ENCODE peak calls at places on chromosome 21, in six cellular contexts. One of them, this sample, is unnamed.
A peak's percentile ranks its signal among the peaks of the same experiment; 100 is the strongest.

GRCh38 chr21:38712076-38712475 is 93.7 kb upstream of the ETS2 start:
- DNase-seq in GM03348: peak; percentile 66
- DNase-seq in lower lobe of right lung: no peak
- DNase-seq in posterior cingulate gyrus: no peak
- DNase-seq in D341Med: peak; percentile 53
- DNase-seq in activated CD4-positive, CD25-positive, alpha-beta regulatory T cell treated with anti-CD3 and anti-CD28 coated beads, Interleukin-2, amount 50 U/mL, for 72 hours: no peak
- DNase-seq in this sample: no peak

GRCh38 chr21:35437941-35438340 is 388.8 kb upstream of the RUNX1 start:
- DNase-seq in activated CD4-positive, CD25-positive, alpha-beta regulatory T cell treated with anti-CD3 and anti-CD28 coated beads, Interleukin-2, amount 50 U/mL, for 72 hours: no peak
- DNase-seq in lower lobe of right lung: no peak
- DNase-seq in posterior cingulate gyrus: no peak
- DNase-seq in D341Med: no peak
- DNase-seq in GM03348: no peak
- DNase-seq in this sample: no peak

GRCh38 chr21:45982256-45982757 is 737 bp downstream of the COL6A1 start:
- DNase-seq in GM03348: peak; percentile 39
- DNase-seq in D341Med: no peak
- DNase-seq in activated CD4-positive, CD25-positive, alpha-beta regulatory T cell treated with anti-CD3 and anti-CD28 coated beads, Interleukin-2, amount 50 U/mL, for 72 hours: peak; percentile 30
- DNase-seq in lower lobe of right lung: peak; percentile 42
- DNase-seq in posterior cingulate gyrus: no peak
- DNase-seq in this sample: no peak

GRCh38 chr21:15367061-15367626 is 302.3 kb upstream of the NRIP1 start:
- DNase-seq in GM03348: no peak
- DNase-seq in activated CD4-positive, CD25-positive, alpha-beta regulatory T cell treated with anti-CD3 and anti-CD28 coated beads, Interleukin-2, amount 50 U/mL, for 72 hours: no peak
- DNase-seq in D341Med: no peak
- DNase-seq in posterior cingulate gyrus: no peak
- DNase-seq in lower lobe of right lung: no peak
- DNase-seq in this sample: no peak

GRCh38 chr21:28687571-28687970 is 305.1 kb downstream of the LTN1 start:
- DNase-seq in posterior cingulate gyrus: no peak
- DNase-seq in D341Med: no peak
- DNase-seq in lower lobe of right lung: no peak
- DNase-seq in activated CD4-positive, CD25-positive, alpha-beta regulatory T cell treated with anti-CD3 and anti-CD28 coated beads, Interleukin-2, amount 50 U/mL, for 72 hours: no peak
- DNase-seq in GM03348: no peak
- DNase-seq in this sample: no peak

GRCh38 chr21:38815060-38815405 is 9.3 kb downstream of the ETS2 start:
- DNase-seq in posterior cingulate gyrus: no peak
- DNase-seq in lower lobe of right lung: no peak
- DNase-seq in GM03348: no peak
- DNase-seq in D341Med: no peak
- DNase-seq in activated CD4-positive, CD25-positive, alpha-beta regulatory T cell treated with anti-CD3 and anti-CD28 coated beads, Interleukin-2, amount 50 U/mL, for 72 hours: no peak
- DNase-seq in this sample: no peak

GRCh38 chr21:24045775-24046215 is 1561.5 kb downstream of the MRPL39 start:
- DNase-seq in D341Med: peak; percentile 17
- DNase-seq in lower lobe of right lung: peak; percentile 47
- DNase-seq in activated CD4-positive, CD25-positive, alpha-beta regulatory T cell treated with anti-CD3 and anti-CD28 coated beads, Interleukin-2, amount 50 U/mL, for 72 hours: no peak
- DNase-seq in GM03348: no peak
- DNase-seq in posterior cingulate gyrus: peak; percentile 91
- DNase-seq in this sample: peak; percentile 4

GRCh38 chr21:38930838-38931237 is 125.1 kb downstream of the ETS2 start:
- DNase-seq in GM03348: peak; percentile 69
- DNase-seq in lower lobe of right lung: no peak
- DNase-seq in activated CD4-positive, CD25-positive, alpha-beta regulatory T cell treated with anti-CD3 and anti-CD28 coated beads, Interleukin-2, amount 50 U/mL, for 72 hours: no peak
- DNase-seq in posterior cingulate gyrus: no peak
- DNase-seq in D341Med: no peak
- DNase-seq in this sample: no peak

GRCh38 chr21:41074607-41075184 is 93.3 kb upstream of the BACE2 start:
- DNase-seq in activated CD4-positive, CD25-positive, alpha-beta regulatory T cell treated with anti-CD3 and anti-CD28 coated beads, Interleukin-2, amount 50 U/mL, for 72 hours: no peak
- DNase-seq in D341Med: no peak
- DNase-seq in lower lobe of right lung: no peak
- DNase-seq in posterior cingulate gyrus: no peak
- DNase-seq in GM03348: no peak
- DNase-seq in this sample: no peak

GRCh38 chr21:37220433-37220980 is 46.6 kb downstream of the VPS26C start:
- DNase-seq in posterior cingulate gyrus: no peak
- DNase-seq in GM03348: peak; percentile 74
- DNase-seq in activated CD4-positive, CD25-positive, alpha-beta regulatory T cell treated with anti-CD3 and anti-CD28 coated beads, Interleukin-2, amount 50 U/mL, for 72 hours: no peak
- DNase-seq in lower lobe of right lung: no peak
- DNase-seq in D341Med: peak; percentile 77
- DNase-seq in this sample: no peak

GRCh38 chr21:29300547-29301138 is 1.9 kb downstream of the BACH1 start:
- DNase-seq in posterior cingulate gyrus: no peak
- DNase-seq in D341Med: no peak
- DNase-seq in GM03348: no peak
- DNase-seq in activated CD4-positive, CD25-positive, alpha-beta regulatory T cell treated with anti-CD3 and anti-CD28 coated beads, Interleukin-2, amount 50 U/mL, for 72 hours: no peak
- DNase-seq in lower lobe of right lung: no peak
- DNase-seq in this sample: no peak

GRCh38 chr21:21196087-21196486 is 197.9 kb downstream of the NCAM2 start:
- DNase-seq in GM03348: peak; percentile 11
- DNase-seq in activated CD4-positive, CD25-positive, alpha-beta regulatory T cell treated with anti-CD3 and anti-CD28 coated beads, Interleukin-2, amount 50 U/mL, for 72 hours: no peak
- DNase-seq in D341Med: no peak
- DNase-seq in posterior cingulate gyrus: no peak
- DNase-seq in lower lobe of right lung: no peak
- DNase-seq in this sample: no peak

GRCh38 chr21:41846536-41846935 is 32.6 kb downstream of the PRDM15 start:
- DNase-seq in GM03348: no peak
- DNase-seq in posterior cingulate gyrus: peak; percentile 23
- DNase-seq in D341Med: no peak
- DNase-seq in lower lobe of right lung: no peak
- DNase-seq in activated CD4-positive, CD25-positive, alpha-beta regulatory T cell treated with anti-CD3 and anti-CD28 coated beads, Interleukin-2, amount 50 U/mL, for 72 hours: no peak
- DNase-seq in this sample: no peak

GRCh38 chr21:44489962-44490361 is 34.7 kb downstream of the LRRC3 start:
- DNase-seq in GM03348: no peak
- DNase-seq in lower lobe of right lung: no peak
- DNase-seq in activated CD4-positive, CD25-positive, alpha-beta regulatory T cell treated with anti-CD3 and anti-CD28 coated beads, Interleukin-2, amount 50 U/mL, for 72 hours: no peak
- DNase-seq in posterior cingulate gyrus: no peak
- DNase-seq in D341Med: no peak
- DNase-seq in this sample: no peak

GRCh38 chr21:29481641-29482040 is 182.9 kb downstream of the BACH1 start:
- DNase-seq in GM03348: peak; percentile 56
- DNase-seq in lower lobe of right lung: no peak
- DNase-seq in posterior cingulate gyrus: no peak
- DNase-seq in D341Med: no peak
- DNase-seq in activated CD4-positive, CD25-positive, alpha-beta regulatory T cell treated with anti-CD3 and anti-CD28 coated beads, Interleukin-2, amount 50 U/mL, for 72 hours: no peak
- DNase-seq in this sample: peak; percentile 42

GRCh38 chr21:25573409-25574206 is 33.7 kb downstream of the MRPL39 start:
- DNase-seq in posterior cingulate gyrus: no peak
- DNase-seq in lower lobe of right lung: no peak
- DNase-seq in activated CD4-positive, CD25-positive, alpha-beta regulatory T cell treated with anti-CD3 and anti-CD28 coated beads, Interleukin-2, amount 50 U/mL, for 72 hours: no peak
- DNase-seq in D341Med: no peak
- DNase-seq in GM03348: peak; percentile 75
- DNase-seq in this sample: peak; percentile 46

GRCh38 chr21:35196128-35196527 is 147.0 kb upstream of the RUNX1 start:
- DNase-seq in lower lobe of right lung: no peak
- DNase-seq in D341Med: no peak
- DNase-seq in activated CD4-positive, CD25-positive, alpha-beta regulatory T cell treated with anti-CD3 and anti-CD28 coated beads, Interleukin-2, amount 50 U/mL, for 72 hours: no peak
- DNase-seq in GM03348: no peak
- DNase-seq in posterior cingulate gyrus: no peak
- DNase-seq in this sample: no peak

GRCh38 chr21:33871171-33871570 is 44.4 kb downstream of the ATP5PO start:
- DNase-seq in lower lobe of right lung: no peak
- DNase-seq in activated CD4-positive, CD25-positive, alpha-beta regulatory T cell treated with anti-CD3 and anti-CD28 coated beads, Interleukin-2, amount 50 U/mL, for 72 hours: no peak
- DNase-seq in GM03348: no peak
- DNase-seq in posterior cingulate gyrus: no peak
- DNase-seq in D341Med: no peak
- DNase-seq in this sample: no peak

GRCh38 chr21:46552865-46553379 is 52.0 kb downstream of the S100B start:
- DNase-seq in GM03348: no peak
- DNase-seq in D341Med: peak; percentile 15
- DNase-seq in posterior cingulate gyrus: no peak
- DNase-seq in activated CD4-positive, CD25-positive, alpha-beta regulatory T cell treated with anti-CD3 and anti-CD28 coated beads, Interleukin-2, amount 50 U/mL, for 72 hours: no peak
- DNase-seq in lower lobe of right lung: no peak
- DNase-seq in this sample: no peak

GRCh38 chr21:39094847-39095525 is 88.3 kb downstream of the PSMG1 start:
- DNase-seq in lower lobe of right lung: no peak
- DNase-seq in D341Med: no peak
- DNase-seq in posterior cingulate gyrus: no peak
- DNase-seq in GM03348: peak; percentile 32
- DNase-seq in activated CD4-positive, CD25-positive, alpha-beta regulatory T cell treated with anti-CD3 and anti-CD28 coated beads, Interleukin-2, amount 50 U/mL, for 72 hours: no peak
- DNase-seq in this sample: no peak

GRCh38 chr21:41817228-41817627 is 50.4 kb upstream of the RIPK4 start:
- DNase-seq in lower lobe of right lung: no peak
- DNase-seq in GM03348: peak; percentile 89
- DNase-seq in activated CD4-positive, CD25-positive, alpha-beta regulatory T cell treated with anti-CD3 and anti-CD28 coated beads, Interleukin-2, amount 50 U/mL, for 72 hours: no peak
- DNase-seq in posterior cingulate gyrus: peak; percentile 91
- DNase-seq in D341Med: peak; percentile 69
- DNase-seq in this sample: peak; percentile 27

GRCh38 chr21:18350216-18350615 is 53.4 kb downstream of the TMPRSS15 start:
- DNase-seq in posterior cingulate gyrus: no peak
- DNase-seq in GM03348: no peak
- DNase-seq in D341Med: no peak
- DNase-seq in activated CD4-positive, CD25-positive, alpha-beta regulatory T cell treated with anti-CD3 and anti-CD28 coated beads, Interleukin-2, amount 50 U/mL, for 72 hours: no peak
- DNase-seq in lower lobe of right lung: no peak
- DNase-seq in this sample: no peak